ENCODE peak calls at places on chromosomes 13 and 19, in four cellular contexts. One of them, this sample, is unnamed.

GRCh38 chr19:7294571-7295212 is 478 bp upstream of the INSR start:
- DNase-seq in substantia nigra: peak; percentile 35
- DNase-seq in non-pigmented ciliary epithelial cell: no peak
- DNase-seq in endothelial cell: peak; percentile 46
- DNase-seq in this sample: peak; percentile 78

GRCh38 chr13:110913322-110913721 is 1.5 kb downstream of the ANKRD10 start:
- DNase-seq in substantia nigra: no peak
- DNase-seq in non-pigmented ciliary epithelial cell: no peak
- DNase-seq in endothelial cell: no peak
- DNase-seq in this sample: no peak

GRCh38 chr13:53101883-53102282 is 73.3 kb downstream of the OLFM4 start:
- DNase-seq in substantia nigra: no peak
- DNase-seq in non-pigmented ciliary epithelial cell: no peak
- DNase-seq in endothelial cell: no peak
- DNase-seq in this sample: no peak

GRCh38 chr19:12331211-12331941 is 2.1 kb downstream of the ZNF563 start:
- DNase-seq in substantia nigra: no peak
- DNase-seq in non-pigmented ciliary epithelial cell: no peak
- DNase-seq in endothelial cell: no peak
- DNase-seq in this sample: peak; percentile 64

GRCh38 chr13:48902421-48902820 is 73.3 kb upstream of the FNDC3A start:
- DNase-seq in substantia nigra: no peak
- DNase-seq in non-pigmented ciliary epithelial cell: no peak
- DNase-seq in endothelial cell: no peak
- DNase-seq in this sample: peak; percentile 4

GRCh38 chr13:43464578-43465264 is 322.1 kb downstream of the ENOX1 start:
- DNase-seq in substantia nigra: no peak
- DNase-seq in non-pigmented ciliary epithelial cell: no peak
- DNase-seq in endothelial cell: no peak
- DNase-seq in this sample: no peak

GRCh38 chr19:1566392-1567115 is 1.6 kb downstream of the MEX3D start:
- DNase-seq in substantia nigra: peak; percentile 80
- DNase-seq in non-pigmented ciliary epithelial cell: peak; percentile 35
- DNase-seq in endothelial cell: peak; percentile 72
- DNase-seq in this sample: peak; percentile 96

GRCh38 chr13:75194717-75195116 is 287.3 kb downstream of the TBC1D4 start:
- DNase-seq in substantia nigra: no peak
- DNase-seq in non-pigmented ciliary epithelial cell: no peak
- DNase-seq in endothelial cell: no peak
- DNase-seq in this sample: no peak

GRCh38 chr13:100208596-100208995 is 119.7 kb downstream of the PCCA start:
- DNase-seq in substantia nigra: no peak
- DNase-seq in non-pigmented ciliary epithelial cell: no peak
- DNase-seq in endothelial cell: no peak
- DNase-seq in this sample: no peak

GRCh38 chr19:2461751-2462634 is 5.2 kb upstream of the LMNB2 start:
- DNase-seq in substantia nigra: no peak
- DNase-seq in non-pigmented ciliary epithelial cell: no peak
- DNase-seq in endothelial cell: peak; percentile 65
- DNase-seq in this sample: peak; percentile 73

GRCh38 chr19:4508698-4509097 is 9.6 kb downstream of the PLIN4 start:
- DNase-seq in substantia nigra: no peak
- DNase-seq in non-pigmented ciliary epithelial cell: no peak
- DNase-seq in endothelial cell: no peak
- DNase-seq in this sample: no peak

GRCh38 chr19:39133431-39134270 is 8.1 kb downstream of the PAK4 start:
- DNase-seq in substantia nigra: no peak
- DNase-seq in non-pigmented ciliary epithelial cell: no peak
- DNase-seq in endothelial cell: no peak
- DNase-seq in this sample: no peak

GRCh38 chr13:98653471-98653985 is 76.6 kb upstream of the STK24 start:
- DNase-seq in substantia nigra: peak; percentile 55
- DNase-seq in non-pigmented ciliary epithelial cell: peak; percentile 43
- DNase-seq in endothelial cell: peak; percentile 79
- DNase-seq in this sample: peak; percentile 78

GRCh38 chr19:7739801-7740659 is 7.3 kb downstream of the CD209 start:
- DNase-seq in substantia nigra: no peak
- DNase-seq in non-pigmented ciliary epithelial cell: no peak
- DNase-seq in endothelial cell: no peak
- DNase-seq in this sample: no peak

GRCh38 chr19:51078104-51078503 is 4.6 kb downstream of the KLK14 start:
- DNase-seq in substantia nigra: no peak
- DNase-seq in non-pigmented ciliary epithelial cell: no peak
- DNase-seq in endothelial cell: no peak
- DNase-seq in this sample: no peak

GRCh38 chr13:108609353-108609752 is 20.1 kb upstream of the MYO16 start:
- DNase-seq in substantia nigra: no peak
- DNase-seq in non-pigmented ciliary epithelial cell: no peak
- DNase-seq in endothelial cell: no peak
- DNase-seq in this sample: no peak

GRCh38 chr19:8355631-8356402 is 8.1 kb upstream of the ANGPTL4 start:
- DNase-seq in substantia nigra: no peak
- DNase-seq in non-pigmented ciliary epithelial cell: peak; percentile 99
- DNase-seq in endothelial cell: no peak
- DNase-seq in this sample: no peak

GRCh38 chr13:30235206-30235605 is 72.1 kb downstream of the KATNAL1 start:
- DNase-seq in substantia nigra: no peak
- DNase-seq in non-pigmented ciliary epithelial cell: no peak
- DNase-seq in endothelial cell: no peak
- DNase-seq in this sample: no peak

GRCh38 chr19:1133471-1133929 is 29.7 kb downstream of the GPX4 start:
- DNase-seq in substantia nigra: no peak
- DNase-seq in non-pigmented ciliary epithelial cell: no peak
- DNase-seq in endothelial cell: no peak
- DNase-seq in this sample: no peak

GRCh38 chr13:30796132-30796832 is 60.9 kb downstream of the ALOX5AP start:
- DNase-seq in substantia nigra: no peak
- DNase-seq in non-pigmented ciliary epithelial cell: no peak
- DNase-seq in endothelial cell: no peak
- DNase-seq in this sample: no peak

GRCh38 chr19:41698746-41699230 is 9.6 kb upstream of the CEACAM5 start:
- DNase-seq in substantia nigra: no peak
- DNase-seq in non-pigmented ciliary epithelial cell: no peak
- DNase-seq in endothelial cell: no peak
- DNase-seq in this sample: no peak

GRCh38 chr19:21109116-21109515 is 27.1 kb downstream of the ZNF714 start:
- DNase-seq in substantia nigra: no peak
- DNase-seq in non-pigmented ciliary epithelial cell: no peak
- DNase-seq in endothelial cell: no peak
- DNase-seq in this sample: no peak

This sample was measured in HuH-7.5.